ENCODE peak calls at places on chromosomes 12 and 14, in ten cellular contexts. D is epithelial cell of esophagus, V is mesothelial cell of epicardium, N is GM13976, W is astrocyte, S is heart left ventricle, E is MCF 10A, F is glutamatergic neuron, B is kidney, X is colonic mucosa. J is an unnamed sample.
A peak's percentile ranks its signal among the peaks of the same experiment; 100 is the strongest.

GRCh38 chr14:83208346-83208745 is 1674.7 kb upstream of the SEL1L start:
- DNase-seq in W (no peak), V (no peak), X (no peak), N (no peak), S (no peak), F (no peak), B (no peak), D (peak; percentile 45), E (no peak), J (no peak)

GRCh38 chr12:11798856-11799530 is 149.5 kb downstream of the ETV6 start:
- DNase-seq in V (no peak), X (no peak), B (no peak), E (peak; percentile 94), S (no peak), F (no peak), W (peak; percentile 94), D (peak; percentile 66), N (no peak), J (no peak)

GRCh38 chr14:92513204-92513965 is at the start of gene RIN3:
- DNase-seq in V (peak; percentile 50), N (peak; percentile 85), S (peak; percentile 69), W (peak; percentile 52), B (peak; percentile 85), E (peak; percentile 50), X (peak; percentile 52), D (peak; percentile 49), F (peak; percentile 59), J (peak; percentile 72)

GRCh38 chr12:28771961-28772360 is 377.1 kb upstream of the FAR2 start:
- DNase-seq in B (no peak), F (no peak), S (no peak), V (no peak), E (no peak), W (no peak), X (no peak), N (no peak), D (no peak), J (no peak)

GRCh38 chr12:21413369-21414277 is 23.8 kb upstream of the PYROXD1 start:
- DNase-seq in S (no peak), W (peak; percentile 13), F (no peak), V (no peak), D (no peak), N (no peak), E (no peak), B (no peak), X (no peak), J (no peak)

GRCh38 chr12:125228519-125229260 is 163.5 kb downstream of the AACS start:
- DNase-seq in V (no peak), X (no peak), N (no peak), S (no peak), F (no peak), W (no peak), B (no peak), D (no peak), E (peak; percentile 28), J (no peak)

GRCh38 chr12:106022568-106023012 is 116.2 kb downstream of the NUAK1 start:
- DNase-seq in V (no peak), E (no peak), N (no peak), F (no peak), X (no peak), S (no peak), W (no peak), B (no peak), D (no peak), J (no peak)

GRCh38 chr12:100234166-100234565 is 32.7 kb downstream of the DEPDC4 start:
- DNase-seq in E (peak; percentile 31), V (no peak), D (peak; percentile 61), W (peak; percentile 35), F (no peak), B (no peak), N (no peak), S (no peak), X (no peak), J (peak; percentile 4)

GRCh38 chr14:20455355-20456300 is 602 bp downstream of the APEX1 start:
- DNase-seq in B (no peak), W (peak; percentile 87), X (no peak), E (peak; percentile 84), N (no peak), V (no peak), S (no peak), D (peak; percentile 91), F (no peak), J (no peak)

GRCh38 chr12:507261-507853 is 47.6 kb downstream of the B4GALNT3 start:
- DNase-seq in V (no peak), B (no peak), W (no peak), F (no peak), E (no peak), D (no peak), N (no peak), X (peak; percentile 33), S (no peak), J (no peak)

GRCh38 chr14:29085546-29085945 is 319.0 kb downstream of the FOXG1 start:
- DNase-seq in D (peak; percentile 13), B (no peak), F (no peak), V (no peak), W (no peak), E (peak; percentile 28), S (no peak), X (no peak), N (no peak), J (no peak)

GRCh38 chr12:70895956-70896355 is 24.6 kb downstream of the PTPRR start:
- DNase-seq in N (no peak), V (no peak), X (no peak), B (no peak), D (no peak), W (no peak), S (no peak), E (no peak), F (no peak), J (no peak)

GRCh38 chr14:88914956-88915355 is 90.5 kb downstream of the TTC8 start:
- DNase-seq in N (no peak), W (no peak), E (no peak), S (no peak), V (no peak), X (no peak), D (no peak), F (no peak), B (no peak), J (no peak)

DNA sequence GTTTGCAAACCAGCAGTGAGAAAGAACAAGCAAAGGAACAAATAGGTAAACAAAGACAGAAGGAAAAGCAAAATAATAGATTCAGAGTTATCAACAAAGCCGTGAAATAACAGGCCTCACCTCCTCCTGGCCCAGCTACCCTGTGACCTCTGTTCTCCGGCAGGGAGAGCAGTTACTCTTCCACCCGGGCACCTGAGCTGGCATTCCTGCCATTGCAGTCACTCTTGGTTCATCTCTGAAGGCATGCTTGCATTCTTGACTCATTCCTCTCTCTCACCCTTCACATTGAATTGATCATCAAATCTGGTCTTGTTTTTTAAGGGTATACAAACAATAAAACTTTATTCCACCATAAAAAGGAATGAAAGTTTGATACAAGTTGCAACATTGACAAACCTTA is 95.1 kb downstream of the TTC8 start:
- DNase-seq in N (no peak), F (no peak), W (no peak), B (no peak), E (peak; percentile 36), X (peak; percentile 46), V (no peak), D (peak; percentile 68), S (no peak), J (no peak)
- TF ChIP-seq CTCF in N (no peak), F (no peak), W (no peak), B (no peak), E (peak; percentile 12), X (no peak), V (no peak), D (no peak), S (no peak), J (no peak)

GRCh38 chr12:131552167-131552863 is 158.6 kb upstream of the SFSWAP start:
- DNase-seq in S (no peak), D (no peak), F (no peak), E (no peak), X (no peak), N (no peak), W (no peak), B (no peak), V (no peak), J (no peak)

GRCh38 chr12:131555197-131555820 is 155.6 kb upstream of the SFSWAP start:
- DNase-seq in S (no peak), F (no peak), E (peak; percentile 75), W (no peak), B (no peak), N (no peak), D (peak; percentile 30), V (no peak), X (no peak), J (no peak)

GRCh38 chr12:131547560-131547959 is 163.3 kb upstream of the SFSWAP start:
- DNase-seq in N (no peak), V (no peak), E (no peak), D (no peak), W (no peak), S (no peak), X (no peak), F (no peak), B (no peak), J (no peak)

GRCh38 chr12:131553409-131553808 is 157.5 kb upstream of the SFSWAP start:
- DNase-seq in N (no peak), X (no peak), F (no peak), S (no peak), E (no peak), B (no peak), D (no peak), W (no peak), V (no peak), J (no peak)

GRCh38 chr12:131551675-131552074 is 159.2 kb upstream of the SFSWAP start:
- DNase-seq in B (no peak), X (no peak), F (no peak), V (no peak), S (no peak), E (peak; percentile 12), N (no peak), W (no peak), D (no peak), J (no peak)
- TF ChIP-seq CTCF in B (no peak), X (no peak), F (no peak), V (no peak), S (no peak), E (no peak), N (no peak), W (no peak), D (no peak), J (no peak)

DNA sequence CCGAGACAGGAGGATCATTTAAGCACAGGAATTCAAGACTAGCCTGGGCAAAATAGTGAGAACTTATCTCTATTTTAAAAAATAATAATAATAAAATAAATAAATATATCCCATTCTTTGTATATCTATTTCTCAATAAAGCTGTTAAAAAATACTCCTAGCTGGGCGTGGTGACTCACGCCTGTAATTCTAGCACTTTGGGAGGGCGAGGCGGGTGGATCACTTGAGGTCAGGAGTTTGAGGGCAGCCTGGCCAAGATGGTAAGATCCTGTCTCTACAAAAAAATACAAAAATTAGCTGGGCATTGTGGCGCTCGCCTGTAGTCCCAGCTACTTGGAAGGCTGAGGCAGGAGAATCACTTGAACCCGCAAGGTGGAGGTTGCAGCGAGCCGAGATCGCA is 75.7 kb upstream of the TBX3 start:
- DNase-seq in N (no peak), W (no peak), E (peak; percentile 28), F (no peak), V (no peak), S (no peak), D (no peak), B (no peak), X (no peak), J (no peak)
- TF ChIP-seq CTCF in N (no peak), W (no peak), E (no peak), F (no peak), V (no peak), S (no peak), D (no peak), B (no peak), X (no peak), J (no peak)

GRCh38 chr12:6493580-6494350 is at the start of gene NCAPD2:
- DNase-seq in B (peak; percentile 98), N (peak; percentile 95), E (peak; percentile 96), W (peak; percentile 88), S (peak; percentile 96), X (peak; percentile 97), F (peak; percentile 94), V (peak; percentile 84), D (peak; percentile 97), J (peak; percentile 89)
- TF ChIP-seq CTCF in B (peak; percentile 8), N (no peak), E (no peak), W (peak; percentile 7), S (peak; percentile 29), X (peak; percentile 33), F (peak; percentile 42), V (peak; percentile 23), D (peak; percentile 15), J (no peak)

J was measured in nephron progenitor cell.